ENCODE peak calls at places on chromosomes 3 and 15, in four cellular contexts. C is activated gamma-delta T cell treated with Interleukin-2 at 50 U/mL for 16 hours, L is OCI-LY7, I is AML-193. M is an unnamed sample.

GRCh38 chr15:99447497-99448371 is 118.0 kb upstream of the MEF2A start:
- DNase-seq in I (no peak), C (no peak), L (peak), M (no peak)

GRCh38 chr3:115858995-115859807 is 235.9 kb downstream of the GAP43 start:
- DNase-seq in C (no peak), I (no peak), L (no peak), M (no peak)

GRCh38 chr3:49256152-49256551 is 20.9 kb downstream of the C3orf62 start:
- DNase-seq in L (no peak), I (no peak), C (no peak), M (no peak)

GRCh38 chr3:180680097-180680430 is 775 bp upstream of the CCDC39 start:
- DNase-seq in I (no peak), L (peak), C (no peak), M (no peak)

GRCh38 chr3:43765417-43766030 is 74.8 kb downstream of the ABHD5 start:
- DNase-seq in I (no peak), C (no peak), L (no peak), M (no peak)

GRCh38 chr3:52245322-52246263 is at the start of gene PPM1M:
- DNase-seq in I (peak), L (no peak), C (peak), M (peak)

GRCh38 chr3:184910664-184911063 is 98.7 kb downstream of the VPS8 start:
- DNase-seq in L (no peak), C (no peak), I (no peak), M (no peak)

GRCh38 chr3:133857767-133858166 is 37.9 kb downstream of the RAB6B start:
- DNase-seq in I (no peak), C (no peak), L (no peak), M (peak)

GRCh38 chr15:95760508-95760907 is 570.0 kb upstream of the NR2F2 start:
- DNase-seq in L (no peak), I (no peak), C (no peak), M (no peak)

GRCh38 chr3:55405436-55405835 is 81.7 kb downstream of the WNT5A start:
- DNase-seq in I (no peak), L (peak), C (no peak), M (no peak)

GRCh38 chr3:171690291-171690690 is 120.0 kb downstream of the PLD1 start:
- DNase-seq in C (no peak), I (peak), L (no peak), M (no peak)

GRCh38 chr15:69644876-69645275 is 192.3 kb downstream of the RPLP1 start:
- DNase-seq in C (no peak), I (no peak), L (no peak), M (no peak)

GRCh38 chr3:125351814-125352456 is 23.2 kb downstream of the ZNF148 start:
- DNase-seq in C (no peak), I (no peak), L (no peak), M (no peak)

GRCh38 chr15:82298520-82298919 is 35.9 kb downstream of the SAXO2 start:
- DNase-seq in C (peak), I (no peak), L (no peak), M (no peak)

GRCh38 chr3:71208273-71209095 is 375.0 kb downstream of the FOXP1 start:
- DNase-seq in L (no peak), C (no peak), I (no peak), M (peak)

GRCh38 chr3:67580430-67581000 is 73.9 kb downstream of the SUCLG2 start:
- DNase-seq in L (no peak), C (no peak), I (no peak), M (no peak)

GRCh38 chr3:162544246-162544645 is 1047.6 kb downstream of the OTOL1 start:
- DNase-seq in L (no peak), I (no peak), C (no peak), M (no peak)